ENCODE peak calls at places on chromosomes 13 and 19, in eight cellular contexts. J is A549, Y is K562, M is Panc1, B is SK-N-SH, E is GM23338, V is GM12878, W is HL-60. L is an unnamed sample.

GRCh38 chr13:21670006-21670882 is 629 bp upstream of the FGF9 start:
- DNase-seq in J (peak; percentile 48), Y (peak; percentile 53), M (no peak), B (peak; percentile 62), E (peak; percentile 76), V (no peak), W (peak; percentile 22), L (no peak)

GRCh38 chr19:3450796-3451411 is 29.4 kb downstream of the SMIM24 start:
- DNase-seq in J (peak; percentile 98), Y (no peak), M (peak; percentile 91), B (no peak), E (no peak), V (no peak), W (no peak), L (no peak)

GRCh38 chr13:44860427-44860826 is 128.8 kb downstream of the NUFIP1 start:
- DNase-seq in J (no peak), Y (no peak), M (no peak), B (no peak), E (no peak), V (no peak), W (no peak), L (no peak)

GRCh38 chr19:55656552-55656951 is 1.7 kb downstream of the U2AF2 start:
- DNase-seq in J (no peak), Y (no peak), M (no peak), B (no peak), E (no peak), V (no peak), W (no peak), L (no peak)

GRCh38 chr13:106038752-106039151 is 496.7 kb downstream of the EFNB2 start:
- DNase-seq in J (peak; percentile 5), Y (no peak), M (no peak), B (no peak), E (no peak), V (no peak), W (no peak), L (peak; percentile 51)

GRCh38 chr19:48969276-48970138 is 4.4 kb downstream of the FTL start:
- DNase-seq in J (peak; percentile 86), Y (peak; percentile 70), M (no peak), B (no peak), E (peak; percentile 77), V (no peak), W (no peak), L (no peak)

GRCh38 chr13:101397742-101398141 is 18.6 kb downstream of the NALCN start:
- DNase-seq in J (peak; percentile 11), Y (no peak), M (no peak), B (no peak), E (no peak), V (no peak), W (no peak), L (no peak)

GRCh38 chr19:14555918-14556661 is 15.8 kb downstream of the NDUFB7 start:
- DNase-seq in J (no peak), Y (no peak), M (no peak), B (no peak), E (no peak), V (no peak), W (no peak), L (no peak)

GRCh38 chr13:46146898-46147297 is 35.1 kb downstream of the LCP1 start:
- DNase-seq in J (peak; percentile 30), Y (no peak), M (no peak), B (peak; percentile 42), E (peak; percentile 67), V (no peak), W (no peak), L (no peak)

GRCh38 chr19:35731779-35732405 is 10.4 kb downstream of the IGFLR1 start:
- DNase-seq in J (no peak), Y (no peak), M (no peak), B (no peak), E (no peak), V (no peak), W (no peak), L (no peak)

DNA sequence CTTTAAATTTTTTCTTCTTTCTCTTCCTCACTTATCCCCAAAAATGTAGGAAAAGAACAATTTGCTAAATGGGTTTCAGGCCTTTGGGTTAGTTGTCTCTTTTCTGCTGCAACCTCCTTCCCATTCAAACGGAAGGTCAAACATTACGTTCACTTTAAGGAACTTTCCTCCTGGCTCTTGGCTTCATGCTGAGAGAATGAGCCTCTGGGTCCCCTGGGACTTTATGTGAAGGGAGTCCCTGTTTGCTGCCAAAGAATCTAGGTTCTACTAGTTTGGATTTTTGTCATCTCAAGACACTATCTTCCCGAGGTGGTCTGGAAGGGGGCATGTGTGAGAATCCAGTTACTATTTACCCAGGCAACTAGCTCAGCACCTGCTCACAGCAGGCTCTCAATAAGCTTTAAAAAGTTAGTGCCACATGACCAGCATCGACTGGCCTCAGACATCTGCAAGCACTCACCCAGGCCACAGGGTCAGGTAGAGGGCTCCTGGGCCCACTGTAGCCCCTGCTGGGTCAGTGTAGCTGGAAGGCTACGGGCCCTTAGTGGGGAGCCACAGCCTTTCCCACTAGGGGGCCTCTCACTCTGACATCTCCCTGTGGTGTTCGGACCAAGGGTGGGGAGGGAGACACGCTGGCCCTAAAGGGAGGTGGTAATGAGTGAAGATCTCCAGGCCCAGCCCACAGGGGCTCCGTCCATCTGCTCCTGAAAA is 40.5 kb downstream of the FAM124A start:
- DNase-seq in J (no peak), Y (no peak), M (no peak), B (no peak), E (no peak), V (no peak), W (no peak), L (no peak)
- H3K27ac ChIP-seq in J (no peak overlapping the region), Y (no peak overlapping the region), M (no peak overlapping the region), B (no peak overlapping the region), E (no peak overlapping the region), V (no peak overlapping the region), W (no peak overlapping the region), L (no peak overlapping the region)

GRCh38 chr13:68234278-68234677 is 1004.1 kb upstream of the PCDH9 start:
- DNase-seq in J (peak; percentile 3), Y (no peak), M (no peak), B (peak; percentile 15), E (peak; percentile 43), V (no peak), W (no peak), L (no peak)
- TF ChIP-seq REST in J (no peak), Y (no peak), M (no peak), B (no peak), E (no peak), V (no peak), W (no peak), L (no peak)

GRCh38 chr19:57888107-57888493 is 737 bp downstream of the ZNF814 start:
- DNase-seq in J (no peak), Y (no peak), M (no peak), B (no peak), E (peak; percentile 45), V (no peak), W (no peak), L (no peak)
- H3K27ac ChIP-seq in J (no peak overlapping the region), Y (no peak overlapping the region), M (no peak overlapping the region), B (no peak overlapping the region), E (peak overlapping the region; percentile 95), V (peak overlapping the region; percentile 85), W (peak overlapping the region; percentile 92), L (no peak overlapping the region)

GRCh38 chr13:110775576-110775975 is 62.1 kb downstream of the ING1 start:
- DNase-seq in J (no peak), Y (no peak), M (no peak), B (no peak), E (no peak), V (no peak), W (no peak), L (no peak)
- TF ChIP-seq REST in J (no peak), Y (no peak), M (no peak), B (no peak), E (no peak), V (no peak), W (no peak), L (no peak)

GRCh38 chr13:109028626-109029025 is 399.2 kb downstream of the MYO16 start:
- DNase-seq in J (no peak), Y (no peak), M (no peak), B (no peak), E (no peak), V (no peak), W (no peak), L (no peak)

GRCh38 chr13:109026266-109026665 is 396.9 kb downstream of the MYO16 start:
- DNase-seq in J (no peak), Y (no peak), M (no peak), B (no peak), E (peak; percentile 30), V (no peak), W (no peak), L (no peak)
- H3K27ac ChIP-seq in J (no peak overlapping the region), Y (no peak overlapping the region), M (no peak overlapping the region), B (no peak overlapping the region), E (no peak overlapping the region), V (no peak overlapping the region), W (no peak overlapping the region), L (no peak overlapping the region)

L was measured in HCT116.